ENCODE peak calls at places on chromosome 20, in nine cellular contexts. V, R, G, J, B, Y, D, N and F are unnamed samples.

GRCh38 chr20:47113362-47114118 is 218.9 kb downstream of the EYA2 start:
- DNase-seq in Y (peak; percentile 76), R (no peak), N (no peak), J (no peak), V (no peak), G (no peak), B (no peak), D (no peak), F (no peak)

GRCh38 chr20:47667086-47667485 is 118.2 kb downstream of the SULF2 start:
- DNase-seq in R (no peak), D (no peak), G (no peak), B (no peak), N (no peak), J (no peak), V (no peak), Y (no peak), F (no peak)

GRCh38 chr20:24762791-24763350 is 186.2 kb upstream of the CST7 start:
- DNase-seq in V (no peak), D (no peak), B (no peak), R (no peak), N (peak; percentile 29), Y (no peak), G (no peak), J (peak; percentile 5), F (no peak)

GRCh38 chr20:24405810-24406209 is 63.6 kb upstream of the SYNDIG1 start:
- DNase-seq in B (no peak), G (no peak), J (no peak), R (no peak), V (no peak), Y (no peak), N (no peak), D (no peak), F (no peak)

GRCh38 chr20:25160457-25160856 is 35.1 kb upstream of the ENTPD6 start:
- DNase-seq in R (no peak), G (no peak), N (no peak), V (no peak), D (no peak), Y (no peak), B (no peak), J (no peak), F (no peak)

GRCh38 chr20:2624190-2624589 is 28.2 kb upstream of the NOP56 start:
- DNase-seq in Y (no peak), V (no peak), G (no peak), B (no peak), D (no peak), J (peak; percentile 62), N (no peak), R (no peak), F (no peak)

GRCh38 chr20:40706977-40707582 is 18.0 kb upstream of the MAFB start:
- DNase-seq in D (no peak), Y (no peak), B (no peak), J (no peak), N (no peak), G (peak; percentile 85), R (peak; percentile 29), V (no peak), F (no peak)

GRCh38 chr20:48684501-48685041 is 143.2 kb downstream of the PREX1 start:
- DNase-seq in G (no peak), D (no peak), V (no peak), J (no peak), N (no peak), B (peak; percentile 26), R (peak; percentile 39), Y (no peak), F (no peak)

GRCh38 chr20:5220334-5221077 is 93.7 kb downstream of the CDS2 start:
- DNase-seq in Y (no peak), N (no peak), B (no peak), G (no peak), V (no peak), D (no peak), J (no peak), R (no peak), F (no peak)

GRCh38 chr20:380763-381580 is 412 bp downstream of the TRIB3 start:
- DNase-seq in N (peak; percentile 80), G (peak; percentile 79), D (peak; percentile 59), V (peak; percentile 32), J (peak; percentile 45), Y (peak; percentile 57), B (peak; percentile 36), R (peak; percentile 18), F (peak; percentile 62)

GRCh38 chr20:4912380-4913142 is 88.7 kb downstream of the SLC23A2 start:
- DNase-seq in D (no peak), N (no peak), J (no peak), Y (no peak), B (no peak), G (no peak), R (no peak), V (no peak), F (no peak)

GRCh38 chr20:52978851-52979250 is 6.7 kb downstream of the TSHZ2 start:
- DNase-seq in B (no peak), Y (no peak), V (no peak), N (no peak), D (no peak), J (no peak), R (no peak), G (no peak), F (no peak)

GRCh38 chr20:35007413-35007812 is 51.7 kb downstream of the MYH7B start:
- DNase-seq in V (no peak), D (no peak), R (no peak), Y (no peak), G (no peak), J (peak; percentile 9), N (peak; percentile 42), B (no peak), F (no peak)

GRCh38 chr20:461254-462198 is 807 bp downstream of the TBC1D20 start:
- DNase-seq in R (peak; percentile 45), V (peak; percentile 53), B (peak; percentile 62), D (peak; percentile 63), N (no peak), Y (peak; percentile 42), G (peak; percentile 76), J (peak; percentile 54), F (peak; percentile 92)

GRCh38 chr20:62159835-62160234 is 16.3 kb downstream of the SS18L1 start:
- DNase-seq in G (no peak), J (no peak), D (no peak), R (no peak), Y (peak; percentile 49), V (no peak), N (no peak), B (no peak), F (no peak)

GRCh38 chr20:46253391-46253790 is 54.9 kb downstream of the CDH22 start:
- DNase-seq in J (no peak), R (no peak), G (peak; percentile 64), D (no peak), B (no peak), Y (no peak), V (no peak), N (no peak), F (no peak)

GRCh38 chr20:34388000-34388399 is 24.9 kb downstream of the ITCH start:
- DNase-seq in D (no peak), J (no peak), V (no peak), N (no peak), G (no peak), Y (no peak), B (no peak), R (no peak), F (no peak)

GRCh38 chr20:52785678-52786077 is 186.5 kb upstream of the TSHZ2 start:
- DNase-seq in G (no peak), Y (no peak), R (no peak), N (no peak), B (no peak), V (no peak), J (no peak), D (no peak), F (no peak)

GRCh38 chr20:62148908-62149314 is 5.3 kb downstream of the SS18L1 start:
- DNase-seq in J (no peak), N (no peak), D (no peak), B (no peak), Y (no peak), V (no peak), G (no peak), R (no peak), F (no peak)

GRCh38 chr20:13341737-13342393 is 120.8 kb downstream of the ISM1 start:
- DNase-seq in J (no peak), D (no peak), R (no peak), N (no peak), Y (no peak), B (no peak), V (no peak), G (no peak), F (no peak)

GRCh38 chr20:41391587-41392001 is 25.0 kb upstream of the EMILIN3 start:
- DNase-seq in D (no peak), R (no peak), N (no peak), V (no peak), B (no peak), J (no peak), Y (no peak), G (peak; percentile 30), F (no peak)

GRCh38 chr20:41837669-41838224 is 219.6 kb upstream of the CHD6 start:
- DNase-seq in Y (no peak), G (no peak), R (no peak), V (no peak), N (no peak), B (no peak), J (no peak), D (no peak), F (no peak)

GRCh38 chr20:17682889-17683198 is 802 bp upstream of the RRBP1 start:
- DNase-seq in J (no peak), D (no peak), G (no peak), B (no peak), V (no peak), Y (no peak), R (no peak), N (no peak), F (no peak)
- H3K4me3 ChIP-seq in J (peak overlapping the region; percentile 30), D (peak overlapping the region; percentile 88), G (peak overlapping the region; percentile 72), B (peak overlapping the region; percentile 15), V (peak overlapping the region; percentile 79), Y (peak overlapping the region; percentile 54), R (peak overlapping the region; percentile 59), N (peak overlapping the region; percentile 50), F (peak overlapping the region; percentile 73)

GRCh38 chr20:50224052-50224451 is 33.4 kb downstream of the CEBPB start:
- DNase-seq in N (no peak), G (no peak), B (no peak), V (no peak), D (no peak), R (no peak), J (no peak), Y (no peak), F (no peak)
- H3K4me1 ChIP-seq in N (no peaks in the 10 kb centered on the region), G (no peaks in the 10 kb centered on the region), B (no peaks in the 10 kb centered on the region), V (no peaks in the 10 kb centered on the region), D (peaks cover 11% of the 10 kb centered on the region), R (no peaks in the 10 kb centered on the region), J (peaks cover 11% of the 10 kb centered on the region), Y (peaks cover 24% of the 10 kb centered on the region), F (peaks cover 8% of the 10 kb centered on the region)

GRCh38 chr20:38179846-38180245 is 14.8 kb upstream of the TGM2 start:
- DNase-seq in V (no peak), D (no peak), J (no peak), R (no peak), N (no peak), G (no peak), Y (peak; percentile 40), B (no peak), F (no peak)
- H3K27ac ChIP-seq in V (no peak overlapping the region), D (no peak overlapping the region), J (no peak overlapping the region), R (no peak overlapping the region), N (no peak overlapping the region), G (no peak overlapping the region), Y (peak overlapping the region; percentile 68), B (no peak overlapping the region), F (no peak overlapping the region)

GRCh38 chr20:50152394-50153152 is 950 bp downstream of the PEDS1 start:
- DNase-seq in B (peak; percentile 44), R (peak; percentile 76), G (no peak), V (no peak), J (no peak), D (no peak), Y (no peak), N (no peak), F (no peak)
- H3K4me3 ChIP-seq in B (peak overlapping the region; percentile 53), R (peak overlapping the region; percentile 90), G (peak overlapping the region; percentile 86), V (peak overlapping the region; percentile 87), J (peak overlapping the region; percentile 51), D (peak overlapping the region; percentile 100), Y (peak overlapping the region; percentile 87), N (peak overlapping the region; percentile 89), F (peak overlapping the region; percentile 97)